ENCODE peak calls at places on chromosome 10, in six cellular contexts. A, Z, G, V, P and N are unnamed samples.
A peak's percentile ranks its signal among the peaks of the same experiment; 100 is the strongest.

GRCh38 chr10:132924046-132924952 is 18.1 kb downstream of the CFAP46 start:
- DNase-seq in A (no peak), Z (no peak), G (no peak), V (no peak), P (no peak), N (no peak)

GRCh38 chr10:90125966-90126600 is 424.7 kb downstream of the KIF20B start:
- DNase-seq in A (no peak), Z (no peak), G (no peak), V (no peak), P (no peak), N (no peak)

GRCh38 chr10:30447125-30447799 is 13.3 kb downstream of the MAP3K8 start:
- DNase-seq in A (no peak), Z (no peak), G (no peak), V (no peak), P (no peak), N (no peak)

GRCh38 chr10:35040761-35041501 is 49.2 kb downstream of the CUL2 start:
- DNase-seq in A (no peak), Z (no peak), G (no peak), V (no peak), P (no peak), N (no peak)

GRCh38 chr10:60817135-60817805 is 39.0 kb downstream of the CDK1 start:
- DNase-seq in A (no peak), Z (no peak), G (no peak), V (no peak), P (no peak), N (no peak)

GRCh38 chr10:90723416-90724068 is 134.3 kb downstream of the HTR7 start:
- DNase-seq in A (peak; percentile 29), Z (no peak), G (no peak), V (no peak), P (no peak), N (no peak)

GRCh38 chr10:369441-370221 is 234.4 kb downstream of the ZMYND11 start:
- DNase-seq in A (no peak), Z (no peak), G (no peak), V (peak; percentile 87), P (no peak), N (no peak)

GRCh38 chr10:34628174-34628802 is 186.8 kb downstream of the PARD3 start:
- DNase-seq in A (no peak), Z (no peak), G (peak; percentile 58), V (peak; percentile 66), P (no peak), N (peak; percentile 70)

GRCh38 chr10:103067951-103068350 is 125.1 kb downstream of the NT5C2 start:
- DNase-seq in A (no peak), Z (no peak), G (no peak), V (no peak), P (no peak), N (no peak)

GRCh38 chr10:52751337-52751736 is 21.2 kb downstream of the MBL2 start:
- DNase-seq in A (no peak), Z (no peak), G (no peak), V (no peak), P (no peak), N (no peak)

GRCh38 chr10:117539271-117539876 is 3.2 kb upstream of the EMX2 start:
- DNase-seq in A (no peak), Z (no peak), G (no peak), V (no peak), P (no peak), N (no peak)

GRCh38 chr10:82861889-82862288 is 986.9 kb downstream of the NRG3 start:
- DNase-seq in A (no peak), Z (no peak), G (no peak), V (no peak), P (no peak), N (no peak)

GRCh38 chr10:49113741-49114141 is 1.6 kb downstream of the VSTM4 start:
- DNase-seq in A (no peak), Z (no peak), G (no peak), V (no peak), P (no peak), N (no peak)

GRCh38 chr10:1715821-1716220 is 21.5 kb downstream of the ADARB2 start:
- DNase-seq in A (peak; percentile 36), Z (no peak), G (no peak), V (no peak), P (peak; percentile 31), N (peak; percentile 38)

GRCh38 chr10:96964131-96964530 is 132.0 kb downstream of the LCOR start:
- DNase-seq in A (no peak), Z (no peak), G (no peak), V (no peak), P (no peak), N (no peak)

GRCh38 chr10:99658622-99659030 is 683 bp upstream of the ENTPD7 start:
- DNase-seq in A (no peak), Z (no peak), G (peak; percentile 27), V (peak; percentile 31), P (no peak), N (peak; percentile 74)

GRCh38 chr10:4807803-4808507 is 18.1 kb upstream of the AKR1E2 start:
- DNase-seq in A (no peak), Z (no peak), G (no peak), V (no peak), P (peak; percentile 38), N (no peak)

GRCh38 chr10:97234403-97234802 is 48.6 kb upstream of the SLIT1 start:
- DNase-seq in A (no peak), Z (no peak), G (no peak), V (peak; percentile 49), P (peak; percentile 13), N (no peak)

GRCh38 chr10:51879238-51879637 is 179.8 kb upstream of the CSTF2T start:
- DNase-seq in A (no peak), Z (no peak), G (peak; percentile 30), V (no peak), P (no peak), N (no peak)

GRCh38 chr10:11870461-11870780 is 47.3 kb downstream of the PROSER2 start:
- DNase-seq in A (no peak), Z (no peak), G (no peak), V (no peak), P (no peak), N (no peak)

GRCh38 chr10:60441515-60441914 is 51.8 kb upstream of the ANK3 start:
- DNase-seq in A (no peak), Z (no peak), G (no peak), V (no peak), P (peak; percentile 14), N (no peak)

GRCh38 chr10:61390841-61391240 is 62.3 kb downstream of the TMEM26 start:
- DNase-seq in A (no peak), Z (no peak), G (no peak), V (no peak), P (no peak), N (no peak)

GRCh38 chr10:133401500-133401899 is 7.5 kb downstream of the MTG1 start:
- DNase-seq in A (no peak), Z (peak; percentile 45), G (no peak), V (no peak), P (no peak), N (peak; percentile 22)

GRCh38 chr10:101272229-101272868 is 43.1 kb upstream of the LBX1 start:
- DNase-seq in A (peak; percentile 65), Z (no peak), G (peak; percentile 54), V (peak; percentile 83), P (peak; percentile 95), N (peak; percentile 66)

GRCh38 chr10:124293641-124294449 is 124.9 kb downstream of the OAT start:
- DNase-seq in A (no peak), Z (peak; percentile 63), G (no peak), V (peak; percentile 55), P (no peak), N (no peak)

GRCh38 chr10:16944961-16945360 is 127.7 kb upstream of the RSU1 start:
- DNase-seq in A (no peak), Z (no peak), G (no peak), V (no peak), P (no peak), N (no peak)

GRCh38 chr10:53846809-53847208 is 954.2 kb downstream of the PCDH15 start:
- DNase-seq in A (no peak), Z (no peak), G (no peak), V (no peak), P (no peak), N (no peak)

GRCh38 chr10:127952918-127953317 is 46.0 kb downstream of the PTPRE start:
- DNase-seq in A (no peak), Z (no peak), G (no peak), V (no peak), P (no peak), N (no peak)

GRCh38 chr10:80535671-80536360 is 1.9 kb upstream of the SH2D4B start:
- DNase-seq in A (peak; percentile 29), Z (peak; percentile 90), G (peak; percentile 50), V (no peak), P (peak; percentile 89), N (peak; percentile 70)

GRCh38 chr10:117721883-117722282 is 179.3 kb downstream of the EMX2 start:
- DNase-seq in A (no peak), Z (no peak), G (no peak), V (no peak), P (no peak), N (no peak)

GRCh38 chr10:1515780-1516491 is 221.4 kb downstream of the ADARB2 start:
- DNase-seq in A (no peak), Z (no peak), G (no peak), V (no peak), P (no peak), N (no peak)

GRCh38 chr10:88474884-88475844 is 108.0 kb downstream of the RNLS start:
- DNase-seq in A (no peak), Z (no peak), G (peak; percentile 69), V (no peak), P (no peak), N (no peak)

GRCh38 chr10:88478256-88478655 is 104.9 kb downstream of the RNLS start:
- DNase-seq in A (no peak), Z (no peak), G (no peak), V (no peak), P (no peak), N (no peak)

GRCh38 chr10:88473989-88474883 is 108.9 kb downstream of the RNLS start:
- DNase-seq in A (no peak), Z (no peak), G (peak; percentile 25), V (no peak), P (no peak), N (peak; percentile 86)

GRCh38 chr10:88482220-88482619 is 100.9 kb downstream of the RNLS start:
- DNase-seq in A (no peak), Z (no peak), G (no peak), V (no peak), P (no peak), N (no peak)

GRCh38 chr10:88477343-88478085 is 105.6 kb downstream of the RNLS start:
- DNase-seq in A (no peak), Z (no peak), G (no peak), V (no peak), P (no peak), N (no peak)
- TF ChIP-seq EP300 in A (no peak), Z (no peak), G (no peak), V (no peak), P (no peak), N (no peak)

GRCh38 chr10:66892833-66893232 is 33.0 kb upstream of the LRRTM3 start:
- DNase-seq in A (no peak), Z (no peak), G (no peak), V (no peak), P (no peak), N (no peak)
- TF ChIP-seq EP300 in A (no peak), Z (no peak), G (no peak), V (no peak), P (no peak), N (no peak)

GRCh38 chr10:78575400-78575799 is 493.4 kb upstream of the ZMIZ1 start:
- DNase-seq in A (no peak), Z (no peak), G (no peak), V (no peak), P (no peak), N (no peak)
- TF ChIP-seq EP300 in A (no peak), Z (no peak), G (no peak), V (no peak), P (no peak), N (no peak)

GRCh38 chr10:63630085-63630927 is 109.1 kb downstream of the REEP3 start:
- DNase-seq in A (peak; percentile 65), Z (peak; percentile 94), G (peak; percentile 93), V (peak; percentile 92), P (peak; percentile 84), N (peak; percentile 91)
- TF ChIP-seq EP300 in A (no peak), Z (no peak), G (no peak), V (peak; percentile 71), P (peak; percentile 72), N (peak; percentile 65)